ENCODE peak calls at places on chromosomes 6 and 20, in ten cellular contexts. N is neural progenitor cell, X is lower leg skin, O is fibroblast of lung, F is AG09309, L is spleen, Y is astrocyte of the cerebellum, E is colonic mucosa, Q is SK-N-SH, V is foreskin fibroblast. H is an unnamed sample.

GRCh38 chr6:160041608-160042007 is 72.7 kb downstream of the IGF2R start:
- DNase-seq in N (no peak), E (no peak), L (no peak), O (peak; percentile 88), Y (peak; percentile 98), V (peak; percentile 86), Q (no peak), X (peak; percentile 79), F (peak; percentile 35), H (no peak)

GRCh38 chr6:124203106-124203811 is 399.6 kb downstream of the NKAIN2 start:
- DNase-seq in V (peak; percentile 18), Y (peak; percentile 35), F (no peak), L (no peak), N (no peak), X (no peak), E (no peak), O (peak; percentile 21), Q (no peak), H (no peak)

GRCh38 chr6:25017932-25018581 is 82.3 kb upstream of the RIPOR2 start:
- DNase-seq in O (peak; percentile 74), N (peak; percentile 81), V (peak; percentile 64), Q (no peak), F (no peak), E (peak; percentile 48), Y (no peak), L (peak; percentile 91), X (peak; percentile 92), H (peak; percentile 88)

GRCh38 chr6:118678866-118679265 is 27.5 kb upstream of the CEP85L start:
- DNase-seq in L (no peak), E (no peak), O (no peak), X (no peak), N (no peak), Q (no peak), F (no peak), V (peak; percentile 36), Y (peak; percentile 34), H (no peak)

GRCh38 chr20:32743237-32744112 is at the start of gene COMMD7:
- DNase-seq in F (no peak), E (peak; percentile 62), V (peak; percentile 76), L (peak; percentile 95), O (peak; percentile 51), Q (peak; percentile 86), X (peak; percentile 92), Y (no peak), N (peak; percentile 75), H (peak; percentile 80)

GRCh38 chr6:163413345-163414116 is 987 bp upstream of the QKI start:
- DNase-seq in X (peak; percentile 96), N (peak; percentile 90), Q (peak; percentile 99), V (peak; percentile 96), E (peak; percentile 72), F (peak; percentile 59), L (peak; percentile 97), Y (peak; percentile 84), O (peak; percentile 92), H (peak; percentile 95)

GRCh38 chr20:2054911-2055310 is 46.7 kb upstream of the STK35 start:
- DNase-seq in Q (no peak), F (no peak), N (no peak), E (no peak), O (no peak), Y (no peak), L (no peak), X (no peak), V (no peak), H (no peak)

GRCh38 chr6:446418-447366 is 55.1 kb downstream of the IRF4 start:
- DNase-seq in X (peak; percentile 64), Y (no peak), V (no peak), L (peak; percentile 82), F (no peak), O (no peak), N (no peak), Q (no peak), E (no peak), H (no peak)

GRCh38 chr6:84422380-84422968 is 195.0 kb upstream of the CEP162 start:
- DNase-seq in Q (peak; percentile 12), F (no peak), L (no peak), V (no peak), N (peak; percentile 81), Y (peak; percentile 19), O (peak; percentile 79), E (peak; percentile 20), X (no peak), H (peak; percentile 32)

GRCh38 chr6:151291145-151292055 is 51.6 kb downstream of the AKAP12 start:
- DNase-seq in V (peak; percentile 49), F (no peak), Q (peak; percentile 39), Y (peak; percentile 53), X (no peak), O (peak; percentile 94), N (peak; percentile 48), L (no peak), E (peak; percentile 22), H (no peak)

GRCh38 chr6:138035070-138035469 is 72.1 kb downstream of the PERP start:
- DNase-seq in E (no peak), L (no peak), N (no peak), Q (no peak), Y (no peak), F (no peak), X (peak; percentile 92), O (no peak), V (no peak), H (no peak)

GRCh38 chr6:128208078-128208477 is 307.2 kb upstream of the THEMIS start:
- DNase-seq in F (no peak), E (no peak), Y (peak; percentile 3), X (no peak), V (peak; percentile 38), L (no peak), O (no peak), N (no peak), Q (no peak), H (no peak)

GRCh38 chr20:17940447-17940971 is 28.1 kb downstream of the SNX5 start:
- DNase-seq in F (no peak), Q (no peak), N (peak; percentile 14), Y (no peak), E (no peak), V (peak; percentile 42), X (no peak), L (no peak), O (no peak), H (no peak)

GRCh38 chr6:70059047-70059719 is 192.8 kb downstream of the COL19A1 start:
- DNase-seq in E (no peak), N (no peak), Q (no peak), O (no peak), L (no peak), Y (no peak), F (no peak), V (no peak), X (no peak), H (no peak)

GRCh38 chr6:121694389-121695185 is 259.1 kb downstream of the GJA1 start:
- DNase-seq in Y (peak; percentile 86), N (no peak), V (peak; percentile 34), E (no peak), L (no peak), X (no peak), F (no peak), Q (no peak), O (peak; percentile 36), H (no peak)

GRCh38 chr20:44780226-44780625 is 30.1 kb downstream of the RIMS4 start:
- DNase-seq in Y (peak; percentile 40), X (no peak), Q (no peak), O (peak; percentile 64), F (no peak), N (peak; percentile 90), V (peak; percentile 79), E (no peak), L (peak; percentile 17), H (peak; percentile 55)

GRCh38 chr6:16769986-16770376 is 8.7 kb upstream of the ATXN1 start:
- DNase-seq in X (no peak), Y (peak; percentile 84), Q (no peak), F (peak; percentile 61), N (no peak), O (peak; percentile 89), L (no peak), E (no peak), V (peak; percentile 81), H (no peak)

GRCh38 chr6:28353356-28353755 is 3.6 kb downstream of the ZKSCAN3 start:
- DNase-seq in Q (no peak), E (no peak), X (no peak), L (no peak), N (no peak), O (no peak), F (no peak), Y (no peak), V (no peak), H (no peak)
- TF ChIP-seq CTCF in Q (no peak), E (no peak), X (no peak), L (no peak), N (no peak), O (no peak), F (no peak), Y (no peak), V (no peak), H (no peak)

GRCh38 chr20:54133434-54134427 is 40.1 kb downstream of the CYP24A1 start:
- DNase-seq in N (peak; percentile 16), F (no peak), L (no peak), O (peak; percentile 24), E (peak; percentile 64), Q (no peak), Y (no peak), V (peak; percentile 64), X (no peak), H (no peak)
- H3K4me3 ChIP-seq in N (no peak overlapping the region), F (no peak overlapping the region), L (no peak overlapping the region), O (no peak overlapping the region), E (no peak overlapping the region), Q (no peak overlapping the region), Y (no peak overlapping the region), V (no peak overlapping the region), X (no peak overlapping the region), H (no peak overlapping the region)

DNA sequence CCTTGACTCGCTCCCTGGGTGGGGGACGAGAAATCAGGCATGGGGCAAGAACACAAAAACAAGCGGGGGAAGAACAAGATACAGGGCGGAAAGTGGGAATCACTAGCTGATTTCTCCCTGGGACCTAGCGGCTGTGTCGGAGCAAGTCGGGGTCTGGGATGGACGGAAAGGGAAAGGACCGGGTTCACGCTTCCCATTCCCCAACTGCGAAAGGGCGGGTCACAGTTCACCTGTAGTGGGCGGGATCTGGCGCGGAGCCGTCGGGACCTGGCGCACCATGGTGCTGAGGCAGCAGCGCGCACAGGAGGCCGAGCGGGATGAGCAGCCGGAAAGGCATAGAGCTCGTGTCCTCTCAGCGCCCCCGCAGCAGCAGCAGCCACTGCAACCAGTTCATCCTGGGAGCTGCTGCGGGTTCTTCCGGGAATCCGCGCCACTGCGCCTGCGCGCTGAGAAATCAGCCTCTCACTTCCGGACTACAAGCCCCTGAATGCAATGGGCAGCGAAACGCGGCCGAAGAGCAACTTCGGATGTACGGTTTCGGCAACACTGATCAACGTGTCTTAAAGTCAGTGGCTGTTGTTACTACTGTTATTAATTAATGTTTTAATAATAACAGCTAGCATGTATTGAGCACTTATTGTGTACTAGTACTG is at the start of gene EDEM2:
- DNase-seq in V (peak; percentile 99), Y (peak; percentile 90), X (peak; percentile 98), E (peak; percentile 96), L (peak; percentile 97), F (peak; percentile 78), N (peak; percentile 97), Q (peak; percentile 95), O (peak; percentile 96), H (peak; percentile 97)
- TF ChIP-seq CTCF in V (no peak), Y (no peak), X (no peak), E (no peak), L (no peak), F (no peak), N (peak; percentile 10), Q (no peak), O (no peak), H (no peak)

DNA sequence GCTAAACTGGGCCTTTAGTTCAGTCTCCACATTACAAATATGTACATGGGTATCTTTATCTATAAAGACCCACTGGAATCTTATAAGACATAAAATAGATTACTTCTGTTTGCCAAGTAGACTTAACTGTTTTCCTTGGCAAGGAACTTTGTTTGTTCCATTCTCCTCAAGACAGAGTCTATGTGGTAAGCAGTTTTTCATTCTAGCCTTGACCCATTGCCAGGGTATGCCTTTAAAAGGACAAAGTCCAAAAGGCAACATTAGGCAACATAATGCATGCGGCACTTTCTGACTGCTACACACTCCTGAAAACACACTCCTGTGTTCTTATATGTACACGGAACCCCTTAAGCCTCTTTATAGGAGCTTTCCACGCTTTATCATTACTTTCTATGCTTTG is 20.4 kb downstream of the VNN1 start:
- DNase-seq in V (peak; percentile 17), Q (no peak), L (no peak), E (no peak), N (no peak), F (no peak), X (no peak), O (peak; percentile 93), Y (no peak), H (no peak)
- H3K4me3 ChIP-seq in V (no peak overlapping the region), Q (no peak overlapping the region), L (no peak overlapping the region), E (no peak overlapping the region), N (no peak overlapping the region), F (no peak overlapping the region), X (no peak overlapping the region), O (no peak overlapping the region), Y (no peak overlapping the region), H (no peak overlapping the region)

H was measured in GM12865.